ENCODE peak calls at places on chromosomes 16 and 17, in six cellular contexts. F, T, N, L, O and X are unnamed samples.

GRCh38 chr16:13767215-13767614 is 152.7 kb upstream of the ERCC4 start:
- DNase-seq in F (no peak), T (no peak), N (no peak), L (peak; percentile 69), O (no peak), X (no peak)

GRCh38 chr16:72064361-72064894 is 1.4 kb downstream of the HPR start:
- DNase-seq in F (no peak), T (no peak), N (no peak), L (no peak), O (no peak), X (no peak)

GRCh38 chr16:70770968-70771552 is 29.9 kb downstream of the VAC14 start:
- DNase-seq in F (peak; percentile 78), T (peak; percentile 51), N (peak; percentile 48), L (peak; percentile 64), O (no peak), X (no peak)

GRCh38 chr17:14052886-14053615 is 16.3 kb upstream of the COX10 start:
- DNase-seq in F (no peak), T (no peak), N (peak; percentile 48), L (no peak), O (no peak), X (no peak)

GRCh38 chr17:17416007-17416399 is 60.8 kb upstream of the MED9 start:
- DNase-seq in F (no peak), T (no peak), N (peak; percentile 86), L (peak; percentile 47), O (no peak), X (no peak)

GRCh38 chr17:305090-305976 is 47.3 kb downstream of the RPH3AL start:
- DNase-seq in F (no peak), T (peak; percentile 62), N (no peak), L (no peak), O (no peak), X (no peak)

GRCh38 chr16:54277845-54278703 is 8.5 kb downstream of the IRX3 start:
- DNase-seq in F (peak; percentile 40), T (no peak), N (no peak), L (peak; percentile 79), O (no peak), X (no peak)

GRCh38 chr17:7015587-7016020 is 3.2 kb downstream of the RNASEK start:
- DNase-seq in F (peak; percentile 65), T (no peak), N (no peak), L (no peak), O (no peak), X (no peak)

GRCh38 chr17:55606431-55606830 is 95.2 kb upstream of the SMIM36 start:
- DNase-seq in F (no peak), T (no peak), N (no peak), L (no peak), O (no peak), X (no peak)

GRCh38 chr17:8630227-8630801 is at the start of gene MYH10:
- DNase-seq in F (peak; percentile 67), T (no peak), N (no peak), L (no peak), O (no peak), X (no peak)

GRCh38 chr16:75460441-75460840 is 4.0 kb downstream of the TMEM170A start:
- DNase-seq in F (no peak), T (no peak), N (no peak), L (peak; percentile 56), O (no peak), X (no peak)

GRCh38 chr17:41324180-41325075 is 8.9 kb upstream of the KRTAP17-1 start:
- DNase-seq in F (no peak), T (no peak), N (peak; percentile 50), L (peak; percentile 60), O (no peak), X (no peak)

GRCh38 chr16:2194166-2194834 is 2.1 kb downstream of the CASKIN1 start:
- DNase-seq in F (no peak), T (no peak), N (no peak), L (peak; percentile 51), O (no peak), X (no peak)

GRCh38 chr16:71902656-71903365 is 7.5 kb downstream of the IST1 start:
- DNase-seq in F (no peak), T (no peak), N (no peak), L (no peak), O (no peak), X (no peak)

GRCh38 chr16:82963653-82964052 is 336.9 kb downstream of the CDH13 start:
- DNase-seq in F (no peak), T (no peak), N (no peak), L (no peak), O (no peak), X (no peak)

GRCh38 chr16:27786221-27786848 is 236.4 kb downstream of the KATNIP start:
- DNase-seq in F (no peak), T (no peak), N (no peak), L (no peak), O (no peak), X (no peak)

GRCh38 chr17:4463818-4464501 is 30.2 kb downstream of the SPNS3 start:
- DNase-seq in F (no peak), T (no peak), N (no peak), L (no peak), O (no peak), X (no peak)

GRCh38 chr17:60154616-60155426 is 5.0 kb downstream of the CA4 start:
- DNase-seq in F (no peak), T (no peak), N (peak; percentile 28), L (no peak), O (no peak), X (no peak)

GRCh38 chr16:54066451-54067056 is 220.0 kb downstream of the IRX3 start:
- DNase-seq in F (no peak), T (peak; percentile 24), N (peak; percentile 55), L (no peak), O (no peak), X (no peak)

GRCh38 chr16:87701505-87701921 is 64.3 kb downstream of the KLHDC4 start:
- DNase-seq in F (no peak), T (no peak), N (no peak), L (no peak), O (no peak), X (no peak)

GRCh38 chr17:46839211-46839610 is 12.2 kb upstream of the WNT9B start:
- DNase-seq in F (no peak), T (no peak), N (no peak), L (no peak), O (no peak), X (no peak)

GRCh38 chr17:72590382-72590781 is 469.6 kb downstream of the SOX9 start:
- DNase-seq in F (no peak), T (no peak), N (peak; percentile 76), L (no peak), O (no peak), X (no peak)

GRCh38 chr17:35775583-35775982 is 14.9 kb downstream of the C17orf50 start:
- DNase-seq in F (no peak), T (no peak), N (no peak), L (no peak), O (no peak), X (no peak)

GRCh38 chr17:66839616-66840015 is 4.7 kb downstream of the CACNG5 start:
- DNase-seq in F (no peak), T (no peak), N (no peak), L (no peak), O (no peak), X (no peak)

GRCh38 chr16:89922477-89922883 is 662 bp upstream of the TUBB3 start:
- DNase-seq in F (peak; percentile 94), T (peak; percentile 52), N (peak; percentile 76), L (peak; percentile 75), O (peak; percentile 72), X (peak; percentile 43)

GRCh38 chr16:29753516-29753915 is 7.7 kb upstream of the C16orf54 start:
- DNase-seq in F (no peak), T (no peak), N (no peak), L (no peak), O (no peak), X (no peak)

GRCh38 chr17:18043491-18043890 is 4.3 kb downstream of the GID4 start:
- DNase-seq in F (no peak), T (no peak), N (peak; percentile 35), L (no peak), O (no peak), X (no peak)

GRCh38 chr16:84526794-84527485 is 22.5 kb upstream of the MEAK7 start:
- DNase-seq in F (no peak), T (no peak), N (no peak), L (peak; percentile 80), O (no peak), X (no peak)

GRCh38 chr17:68182940-68183551 is 64.8 kb upstream of the AMZ2 start:
- DNase-seq in F (no peak), T (no peak), N (peak; percentile 59), L (no peak), O (no peak), X (no peak)

GRCh38 chr17:78127888-78128615 is 503 bp downstream of the TMC6 start:
- DNase-seq in F (no peak), T (peak; percentile 53), N (no peak), L (peak; percentile 76), O (no peak), X (no peak)

GRCh38 chr17:78038748-78039288 is 80.3 kb downstream of the TNRC6C start:
- DNase-seq in F (no peak), T (no peak), N (peak; percentile 83), L (no peak), O (no peak), X (no peak)

GRCh38 chr17:81833921-81834830 is 674 bp downstream of the PPP1R27 start:
- DNase-seq in F (no peak), T (no peak), N (no peak), L (no peak), O (no peak), X (no peak)
- H3K4me3 ChIP-seq in F (peak overlapping the region; percentile 77), T (peak overlapping the region; percentile 22), N (peak overlapping the region; percentile 79), L (peak overlapping the region; percentile 69), O (peak overlapping the region; percentile 80), X (peak overlapping the region; percentile 89)

GRCh38 chr16:88781140-88782077 is 3.6 kb downstream of the PIEZO1 start:
- DNase-seq in F (no peak), T (no peak), N (no peak), L (no peak), O (no peak), X (no peak)
- TF ChIP-seq CTCF in F (no peak), T (no peak), N (no peak), L (no peak), O (no peak), X (no peak)

DNA sequence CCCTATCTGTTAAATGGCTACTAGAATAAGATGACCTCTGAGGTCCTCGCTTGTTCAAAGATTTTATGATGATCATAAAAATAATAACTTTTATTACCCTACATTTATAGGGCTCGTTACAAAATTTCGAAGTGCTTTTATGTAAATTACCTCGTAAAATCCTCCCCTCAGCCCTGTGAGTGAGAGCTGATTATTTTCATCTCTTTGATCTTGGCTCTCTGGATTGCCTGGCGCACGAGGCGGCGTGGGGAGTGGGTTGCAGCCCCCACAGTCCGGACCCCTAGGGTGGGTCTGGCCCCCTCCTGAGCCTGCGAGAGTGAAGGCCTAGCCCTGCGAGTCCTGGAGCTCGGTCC is 1.6 kb downstream of the SDK2 start:
- DNase-seq in F (no peak), T (no peak), N (no peak), L (no peak), O (no peak), X (no peak)
- H3K4me3 ChIP-seq in F (peak overlapping the region; percentile 76), T (no peak overlapping the region), N (peak overlapping the region; percentile 78), L (peak overlapping the region; percentile 87), O (no peak overlapping the region), X (no peak overlapping the region)

DNA sequence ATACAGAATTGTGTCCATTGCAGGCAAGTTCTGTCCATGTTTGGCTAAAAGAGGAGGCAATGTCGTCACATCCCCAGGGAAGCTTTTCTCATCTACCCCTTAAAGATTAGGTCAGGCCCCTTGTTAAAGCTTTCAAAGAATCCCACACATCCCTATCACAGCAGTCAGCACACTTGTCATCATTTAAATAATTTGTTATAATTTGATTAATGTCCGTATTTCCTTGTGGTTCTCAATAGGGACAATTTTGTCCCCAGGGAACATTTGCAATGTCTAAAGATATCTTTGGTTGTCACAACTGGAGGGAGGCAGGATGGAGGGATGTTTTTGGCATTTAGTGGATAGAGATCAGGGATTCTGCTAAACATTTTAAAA is 28.1 kb upstream of the NFAT5 start:
- DNase-seq in F (no peak), T (no peak), N (no peak), L (no peak), O (no peak), X (no peak)
- TF ChIP-seq CTCF in F (no peak), T (no peak), N (no peak), L (no peak), O (no peak), X (no peak)